ENCODE peak calls at places on chromosomes 1 and 21, in six cellular contexts. K, C, L, W, E and Q are unnamed samples.

GRCh38 chr1:7002728-7003127 is 217.5 kb downstream of the CAMTA1 start:
- DNase-seq in K (no peak), C (no peak), L (no peak), W (no peak), E (no peak), Q (no peak)

GRCh38 chr1:111735858-111736544 is 3.2 kb downstream of the INKA2 start:
- DNase-seq in K (no peak), C (no peak), L (no peak), W (no peak), E (peak; percentile 25), Q (no peak)

GRCh38 chr1:109167114-109167513 is 46.6 kb upstream of the SARS1 start:
- DNase-seq in K (no peak), C (no peak), L (no peak), W (no peak), E (peak; percentile 31), Q (no peak)

GRCh38 chr1:116920211-116920610 is 10.5 kb downstream of the PTGFRN start:
- DNase-seq in K (no peak), C (no peak), L (no peak), W (no peak), E (no peak), Q (no peak)

GRCh38 chr21:28900481-28900880 is 92.2 kb downstream of the LTN1 start:
- DNase-seq in K (no peak), C (no peak), L (no peak), W (no peak), E (no peak), Q (no peak)

GRCh38 chr1:235024045-235024439 is 104.6 kb downstream of the TOMM20 start:
- DNase-seq in K (no peak), C (no peak), L (no peak), W (no peak), E (no peak), Q (no peak)

GRCh38 chr1:88302843-88303486 is 381.1 kb upstream of the PKN2 start:
- DNase-seq in K (no peak), C (no peak), L (no peak), W (no peak), E (peak; percentile 56), Q (no peak)

GRCh38 chr1:113903496-113904291 is 905 bp downstream of the AP4B1 start:
- DNase-seq in K (no peak), C (no peak), L (no peak), W (no peak), E (no peak), Q (no peak)

GRCh38 chr1:198873696-198874230 is 234.9 kb downstream of the PTPRC start:
- DNase-seq in K (no peak), C (no peak), L (no peak), W (no peak), E (no peak), Q (no peak)

GRCh38 chr1:63981408-63981773 is 207.6 kb downstream of the ROR1 start:
- DNase-seq in K (no peak), C (no peak), L (no peak), W (no peak), E (no peak), Q (no peak)